ENCODE peak calls at places on chromosomes 11 and 22, in seven cellular contexts. S is stimulated activated CD4-positive, alpha-beta T cell treated with anti-CD3 and anti-CD28 coated beads, Interleukin-12 subunit alpha, Interleukin-12 subunit beta, amount 100 ng/mL, for 48 hours; F is left lung; I is MM.1S; B is stimulated activated CD8-positive, alpha-beta memory T cell treated with anti-CD3 and anti-CD28 coated beads, Interleukin-15, amount 100 ng/mL, for 1 hour; Z is activated CD4-positive, alpha-beta T cell treated with anti-CD3 and anti-CD28 coated beads for 24 hours; X is fibroblast of villous mesenchyme. G is an unnamed sample.

GRCh38 chr22:22978637-22979036 is 91.0 kb downstream of the IGLL5 start:
- DNase-seq in S (no peak), F (no peak), I (no peak), B (no peak), Z (no peak), X (no peak), G (no peak)

GRCh38 chr11:123719452-123719851 is 22.0 kb downstream of the ZNF202 start:
- DNase-seq in S (no peak), F (no peak), I (no peak), B (no peak), Z (no peak), X (no peak), G (no peak)

GRCh38 chr11:128052912-128053641 is 534.3 kb downstream of the ETS1 start:
- DNase-seq in S (no peak), F (no peak), I (no peak), B (no peak), Z (no peak), X (peak), G (no peak)

GRCh38 chr22:29704528-29705285 is 15.1 kb upstream of the CABP7 start:
- DNase-seq in S (no peak), F (no peak), I (no peak), B (no peak), Z (no peak), X (peak), G (no peak)

GRCh38 chr11:93861808-93862207 is 11.4 kb upstream of the VSTM5 start:
- DNase-seq in S (no peak), F (no peak), I (no peak), B (no peak), Z (no peak), X (no peak), G (no peak)

GRCh38 chr11:121757480-121758125 is 304.8 kb upstream of the SORL1-AS1 start:
- DNase-seq in S (no peak), F (no peak), I (peak), B (no peak), Z (no peak), X (no peak), G (no peak)

GRCh38 chr11:6472934-6473333 is 807 bp downstream of the TRIM3 start:
- DNase-seq in S (no peak), F (no peak), I (no peak), B (no peak), Z (no peak), X (no peak), G (no peak)

GRCh38 chr22:49959782-49960158 is 802 bp upstream of the PIM3 start:
- DNase-seq in S (no peak), F (no peak), I (no peak), B (no peak), Z (no peak), X (no peak), G (no peak)

GRCh38 chr11:133918606-133919260 is 38.0 kb downstream of the IGSF9B start:
- DNase-seq in S (no peak), F (peak), I (no peak), B (no peak), Z (no peak), X (no peak), G (no peak)

GRCh38 chr11:108302121-108302785 is 79.4 kb downstream of the ATM start:
- DNase-seq in S (no peak), F (no peak), I (no peak), B (no peak), Z (no peak), X (peak), G (no peak)

GRCh38 chr11:65698205-65698604 is 13.8 kb upstream of the KAT5 start:
- DNase-seq in S (no peak), F (no peak), I (no peak), B (no peak), Z (no peak), X (no peak), G (no peak)

GRCh38 chr11:86799680-86800075 is 664 bp upstream of the PRSS23 start:
- DNase-seq in S (no peak), F (no peak), I (no peak), B (no peak), Z (no peak), X (no peak), G (no peak)

GRCh38 chr22:39444937-39445465 is 11.8 kb upstream of the MGAT3 start:
- DNase-seq in S (no peak), F (no peak), I (no peak), B (no peak), Z (no peak), X (no peak), G (no peak)

GRCh38 chr11:86632499-86633269 is 39.7 kb downstream of the ME3 start:
- DNase-seq in S (peak), F (peak), I (no peak), B (no peak), Z (no peak), X (peak), G (no peak)

GRCh38 chr11:110356769-110357671 is 60.6 kb upstream of the RDX start:
- DNase-seq in S (no peak), F (no peak), I (no peak), B (no peak), Z (no peak), X (peak), G (no peak)

G was measured in omental fat pad.